ENCODE peak calls at places on chromosomes 4 and X, in eight cellular contexts. K, N, W, J, U, S, L and R are unnamed samples. For H3K27me3, the result is how much of the 10 kb centered on the place peaks cover.

GRCh38 chr4:13918110-13918509 is 290.6 kb upstream of the BOD1L1 start:
- DNase-seq in K (no peak), N (no peak), W (no peak), J (peak), U (no peak), S (no peak), L (no peak), R (no peak)

GRCh38 chrX:119240356-119240755 is 4.3 kb downstream of the PGRMC1 start:
- DNase-seq in K (no peak), N (no peak), W (no peak), J (no peak), U (no peak), S (no peak), L (no peak), R (no peak)

GRCh38 chr4:140816806-140817205 is 60.6 kb upstream of the TBC1D9 start:
- DNase-seq in K (no peak), N (no peak), W (no peak), J (no peak), U (no peak), S (no peak), L (no peak), R (no peak)

GRCh38 chr4:23728971-23729370 is 160.9 kb downstream of the PPARGC1A start:
- DNase-seq in K (no peak), N (no peak), W (no peak), J (no peak), U (no peak), S (no peak), L (no peak), R (no peak)

GRCh38 chrX:54495814-54496516 is at the start of gene FGD1:
- DNase-seq in K (no peak), N (peak), W (no peak), J (peak), U (no peak), S (peak), L (peak), R (peak)

GRCh38 chr4:128958194-128958593 is 135.1 kb downstream of the SCLT1 start:
- DNase-seq in K (no peak), N (no peak), W (peak), J (no peak), U (no peak), S (no peak), L (no peak), R (no peak)

GRCh38 chrX:107683931-107684330 is 55.6 kb downstream of the PRPS1 start:
- DNase-seq in K (no peak), N (no peak), W (no peak), J (no peak), U (no peak), S (no peak), L (no peak), R (no peak)

GRCh38 chr4:171024720-171025303 is 788.4 kb upstream of the GALNTL6 start:
- DNase-seq in K (no peak), N (no peak), W (no peak), J (no peak), U (no peak), S (no peak), L (no peak), R (no peak)

GRCh38 chrX:2351999-2352995 is 148.5 kb downstream of the DHRSX start:
- DNase-seq in K (peak), N (no peak), W (no peak), J (no peak), U (no peak), S (peak), L (no peak), R (no peak)

GRCh38 chr4:112946127-112946526 is 103.3 kb upstream of the ANK2 start:
- DNase-seq in K (no peak), N (no peak), W (no peak), J (no peak), U (no peak), S (no peak), L (no peak), R (no peak)

GRCh38 chr4:99078931-99079624 is 9.5 kb downstream of the ADH5 start:
- DNase-seq in K (no peak), N (no peak), W (no peak), J (no peak), U (no peak), S (no peak), L (no peak), R (no peak)
- TF ChIP-seq POLR2AphosphoS5 in K (no peak), N (no peak), W (no peak), J (no peak), U (no peak), S (no peak), L (no peak), R (no peak)

DNA sequence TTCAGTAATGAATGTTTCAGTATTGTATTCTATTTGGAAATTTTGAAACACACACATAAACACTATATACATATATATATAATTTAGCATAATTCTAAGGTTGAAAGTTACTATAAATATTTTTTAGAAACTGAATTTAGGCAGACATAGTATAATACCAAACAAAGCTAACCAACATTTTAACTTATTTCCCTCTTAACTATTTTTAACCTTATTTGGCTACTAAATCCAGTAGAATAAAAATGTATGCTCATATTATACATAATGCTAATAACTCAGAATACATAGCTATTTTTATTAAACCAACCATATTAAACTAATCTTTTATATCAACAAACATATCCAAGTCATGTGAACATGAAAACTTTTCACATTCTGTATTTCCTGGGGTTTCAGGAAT is 563.6 kb downstream of the ADGRL3 start:
- DNase-seq in K (no peak), N (no peak), W (no peak), J (no peak), U (no peak), S (no peak), L (no peak), R (no peak)
- H3K27ac ChIP-seq in K (no peak), N (no peak), W (no peak), J (no peak), U (no peak), S (no peak), L (no peak), R (no peak)

DNA sequence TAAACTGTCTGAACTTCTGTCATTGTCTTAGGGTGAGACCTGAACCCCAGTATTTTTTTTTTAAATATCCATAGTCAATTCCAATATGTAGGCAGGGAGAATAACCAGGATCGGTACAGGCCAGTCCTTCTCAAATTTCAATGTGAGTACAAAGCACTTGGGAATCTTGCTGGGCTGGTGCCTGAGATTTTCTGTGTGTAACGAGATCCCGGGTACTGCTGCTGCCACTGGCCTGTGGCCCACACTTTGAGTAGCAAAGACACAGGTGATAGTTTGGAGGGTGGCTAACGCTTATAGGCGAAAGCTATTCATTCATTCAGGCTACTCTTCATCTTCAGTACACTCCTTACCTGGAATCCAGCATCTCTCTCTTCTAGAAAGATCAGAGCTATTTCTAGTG is 923.6 kb upstream of the TENM3 start:
- DNase-seq in K (no peak), N (no peak), W (no peak), J (no peak), U (no peak), S (no peak), L (no peak), R (no peak)
- H3K27me3 ChIP-seq in K (under half), N (under half), W (under half), J (under half), U (under half), S (under half), L (under half), R (under half)

GRCh38 chr4:172323288-172323687 is 510.1 kb downstream of the GALNTL6 start:
- DNase-seq in K (no peak), N (no peak), W (no peak), J (no peak), U (no peak), S (no peak), L (no peak), R (no peak)
- TF ChIP-seq POLR2AphosphoS5 in K (no peak), N (no peak), W (no peak), J (no peak), U (no peak), S (no peak), L (no peak), R (no peak)

GRCh38 chr4:94408549-94409374 is 43.0 kb upstream of the PDLIM5 start:
- DNase-seq in K (no peak), N (no peak), W (no peak), J (no peak), U (no peak), S (no peak), L (no peak), R (no peak)
- H3K27ac ChIP-seq in K (no peak), N (no peak), W (no peak), J (peak), U (no peak), S (no peak), L (peak), R (no peak)

GRCh38 chrX:69197690-69198089 is 32.4 kb upstream of the PJA1 start:
- DNase-seq in K (no peak), N (no peak), W (no peak), J (no peak), U (no peak), S (no peak), L (no peak), R (no peak)

GRCh38 chrX:69196666-69197065 is 31.4 kb upstream of the PJA1 start:
- DNase-seq in K (no peak), N (no peak), W (no peak), J (no peak), U (no peak), S (no peak), L (no peak), R (no peak)

GRCh38 chrX:69192603-69193002 is 27.4 kb upstream of the PJA1 start:
- DNase-seq in K (no peak), N (no peak), W (no peak), J (no peak), U (no peak), S (no peak), L (no peak), R (no peak)

GRCh38 chrX:69195197-69195596 is 29.9 kb upstream of the PJA1 start:
- DNase-seq in K (no peak), N (no peak), W (no peak), J (no peak), U (no peak), S (no peak), L (no peak), R (peak)

DNA sequence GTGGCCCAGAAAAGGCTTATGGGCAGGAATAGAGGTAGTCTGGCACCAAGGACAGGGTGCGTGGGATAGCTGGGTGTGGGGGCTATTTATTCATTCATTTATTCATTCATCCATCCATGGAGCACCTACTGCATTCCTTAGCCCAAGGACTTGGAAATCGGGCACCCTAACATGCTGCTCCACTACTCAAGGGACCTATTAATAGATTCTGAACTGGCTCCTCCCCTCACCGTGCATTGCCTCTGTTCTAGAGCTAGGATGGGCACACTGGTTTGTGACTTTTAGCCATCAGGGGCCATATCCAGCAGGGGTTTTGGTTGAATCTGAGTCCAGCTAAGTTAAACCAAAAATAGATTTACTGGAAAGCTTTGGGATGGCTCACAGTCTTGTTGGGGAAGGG is 30.6 kb upstream of the PJA1 start:
- DNase-seq in K (no peak), N (no peak), W (no peak), J (no peak), U (no peak), S (no peak), L (no peak), R (no peak)
- H3K27me3 ChIP-seq in K (under half), N (under half), W (under half), J (under half), U (under half), S (under half), L (under half), R (under half)

DNA sequence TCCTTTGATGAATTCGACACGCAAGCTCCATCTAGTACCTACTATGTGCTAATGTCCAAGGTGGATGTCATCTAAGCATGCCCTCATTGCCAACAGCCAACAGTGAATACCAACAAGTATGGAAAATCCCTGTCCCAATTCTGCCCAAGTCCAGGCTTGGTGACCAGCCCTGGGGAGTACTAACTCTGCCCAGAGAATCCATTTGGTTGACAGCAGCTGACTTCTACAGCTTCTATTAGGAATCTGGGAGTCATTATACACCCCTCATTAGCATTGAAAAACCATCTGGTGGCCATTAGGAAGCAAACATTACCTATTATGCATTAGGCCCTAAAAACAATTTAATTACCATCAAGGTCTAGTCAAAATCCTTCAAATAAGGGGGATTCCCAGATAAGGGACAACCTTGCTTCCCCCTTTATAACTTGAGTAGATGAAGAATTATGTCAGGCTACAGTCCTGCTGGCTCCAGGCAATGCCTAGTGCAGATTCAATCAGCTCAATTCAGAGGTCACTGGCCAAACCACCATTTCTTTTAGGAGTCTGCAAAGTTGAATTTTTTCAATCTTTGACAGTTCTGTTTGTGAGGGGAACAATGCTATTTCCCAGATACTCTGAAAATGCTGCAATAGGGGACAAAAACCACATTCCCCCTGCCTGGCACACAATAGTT is 228.0 kb upstream of the LDB2 start:
- DNase-seq in K (no peak), N (no peak), W (no peak), J (no peak), U (no peak), S (no peak), L (no peak), R (no peak)
- TF ChIP-seq POLR2AphosphoS5 in K (no peak), N (no peak), W (no peak), J (no peak), U (no peak), S (no peak), L (no peak), R (no peak)

GRCh38 chrX:129843209-129843458 is 552 bp downstream of the ZDHHC9 start:
- DNase-seq in K (no peak), N (no peak), W (no peak), J (no peak), U (no peak), S (peak), L (no peak), R (no peak)
- H3K27ac ChIP-seq in K (peak), N (peak), W (no peak), J (peak), U (peak), S (peak), L (peak), R (peak)

DNA sequence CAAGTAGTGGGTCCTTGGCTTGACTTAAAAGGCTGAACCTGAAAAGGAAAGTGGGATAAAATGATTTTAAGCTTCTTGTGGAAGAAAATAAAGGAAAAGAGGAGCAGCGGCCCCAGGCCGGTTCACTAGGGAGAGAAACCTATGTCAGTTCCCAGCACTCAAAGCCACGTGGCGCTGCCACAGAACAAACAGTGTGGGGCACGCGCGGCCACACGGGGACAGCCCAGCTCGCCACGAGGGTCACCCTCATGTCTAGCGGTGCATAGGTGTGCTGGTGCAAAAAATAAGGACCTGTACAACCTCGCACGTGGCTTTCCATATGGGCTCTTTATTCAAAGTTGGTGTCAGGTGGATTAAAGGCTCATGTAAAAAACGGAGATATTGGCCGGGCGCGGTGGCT is 17.1 kb downstream of the MSANTD1 start:
- DNase-seq in K (no peak), N (no peak), W (no peak), J (peak), U (no peak), S (no peak), L (peak), R (peak)
- H3K27me3 ChIP-seq in K (under half), N (under half), W (under half), J (under half), U (under half), S (under half), L (under half), R (under half)